ENCODE peak calls at places on chromosomes 4 and X, in nine cellular contexts. C is IMR-90, R is ovary, D is T-helper 17 cell, B is NCI-H774, O is Kasumi-1, U is WERI-Rb-1, M is RPMI8226, F is SK-N-SH. W is an unnamed sample.

GRCh38 chrX:24371391-24371972 is 11.0 kb downstream of the SUPT20HL1 start:
- DNase-seq in F (peak; percentile 69), B (peak; percentile 19), M (peak; percentile 54), C (peak; percentile 47), U (peak; percentile 65), R (peak; percentile 66), O (peak; percentile 36), D (peak; percentile 30), W (peak; percentile 64)

GRCh38 chr4:73166212-73166611 is 92.4 kb downstream of the ANKRD17 start:
- DNase-seq in O (no peak), B (no peak), F (no peak), C (no peak), M (no peak), D (no peak), U (no peak), R (no peak), W (no peak)

GRCh38 chrX:119512145-119512800 is 44.0 kb downstream of the SLC25A5 start:
- DNase-seq in B (peak; percentile 74), F (peak; percentile 80), C (peak; percentile 66), U (peak; percentile 75), M (peak; percentile 77), D (no peak), R (peak; percentile 21), O (peak; percentile 32), W (peak; percentile 75)

GRCh38 chrX:131792356-131792749 is 230.7 kb upstream of the STK26 start:
- DNase-seq in U (peak; percentile 90), R (peak; percentile 93), M (peak; percentile 97), B (peak; percentile 95), F (peak; percentile 63), D (no peak), O (no peak), C (peak; percentile 94), W (peak; percentile 42)

GRCh38 chr4:151043803-151044535 is 28.9 kb upstream of the LRBA start:
- DNase-seq in M (no peak), D (no peak), O (no peak), U (no peak), F (no peak), R (no peak), C (peak; percentile 36), B (no peak), W (peak; percentile 15)

GRCh38 chr4:63700569-63700968 is 708.7 kb downstream of the TECRL start:
- DNase-seq in R (no peak), D (no peak), B (no peak), U (no peak), O (no peak), M (no peak), F (no peak), C (no peak), W (no peak)

GRCh38 chr4:78588894-78589545 is 37.5 kb downstream of the ANXA3 start:
- DNase-seq in B (no peak), D (no peak), M (no peak), O (no peak), F (no peak), U (no peak), C (no peak), R (no peak), W (no peak)

GRCh38 chr4:140427104-140427918 is at the start of gene CLGN:
- DNase-seq in C (peak; percentile 44), B (peak; percentile 53), R (peak; percentile 41), M (peak; percentile 51), O (peak; percentile 87), D (peak; percentile 5), U (peak; percentile 96), F (peak; percentile 95), W (peak; percentile 81)

GRCh38 chrX:15790766-15791380 is 589 bp downstream of the ZRSR2 start:
- DNase-seq in F (peak; percentile 17), O (no peak), U (no peak), R (no peak), C (peak; percentile 6), D (no peak), M (no peak), B (no peak), W (peak; percentile 2)

GRCh38 chrX:5236096-5236495 is 992.6 kb downstream of the NLGN4X start:
- DNase-seq in R (no peak), F (peak; percentile 8), B (peak; percentile 3), D (no peak), M (no peak), O (no peak), U (peak; percentile 15), C (no peak), W (no peak)

GRCh38 chr4:56907009-56907408 is 691 bp upstream of the REST start:
- DNase-seq in M (no peak), F (peak; percentile 22), U (peak; percentile 16), R (no peak), O (peak; percentile 61), D (no peak), C (no peak), B (no peak), W (no peak)

GRCh38 chrX:37888010-37888409 is 40.6 kb upstream of the DYNLT3 start:
- DNase-seq in F (no peak), M (no peak), U (no peak), O (no peak), C (no peak), B (no peak), R (no peak), D (no peak), W (no peak)

GRCh38 chr4:155392486-155393184 is 15.9 kb upstream of the MAP9 start:
- DNase-seq in O (no peak), U (no peak), M (no peak), C (peak; percentile 84), F (no peak), B (no peak), R (no peak), D (no peak), W (peak; percentile 88)

GRCh38 chr4:78749972-78750727 is 26.0 kb upstream of the BMP2K start:
- DNase-seq in M (peak; percentile 47), F (no peak), C (no peak), O (peak; percentile 92), R (no peak), D (no peak), B (no peak), U (no peak), W (no peak)

GRCh38 chr4:8639021-8639420 is 46.5 kb downstream of the CPZ start:
- DNase-seq in M (peak; percentile 1), D (no peak), C (no peak), R (no peak), O (no peak), B (no peak), F (no peak), U (no peak), W (no peak)

GRCh38 chrX:77404318-77404878 is 42.8 kb upstream of the FGF16 start:
- DNase-seq in B (no peak), C (no peak), F (no peak), M (no peak), O (no peak), D (no peak), R (no peak), U (no peak), W (no peak)

GRCh38 chr4:94995684-94996394 is 238.1 kb downstream of the BMPR1B start:
- DNase-seq in O (no peak), B (no peak), F (no peak), D (no peak), U (no peak), R (no peak), M (no peak), C (peak; percentile 29), W (no peak)

GRCh38 chr4:124206779-124207605 is 505.5 kb downstream of the ANKRD50 start:
- DNase-seq in R (no peak), F (no peak), O (no peak), U (no peak), B (no peak), D (no peak), M (no peak), C (peak; percentile 46), W (peak; percentile 66)

GRCh38 chr4:74555231-74555630 is 110.3 kb downstream of the AREG start:
- DNase-seq in C (peak; percentile 69), B (no peak), D (no peak), U (no peak), R (no peak), F (no peak), O (no peak), M (no peak), W (no peak)

GRCh38 chr4:25536577-25537325 is 118.9 kb upstream of the SLC34A2 start:
- DNase-seq in B (no peak), M (no peak), U (no peak), O (no peak), D (no peak), F (no peak), R (no peak), C (no peak), W (no peak)

GRCh38 chrX:28586891-28587635 is at the start of gene IL1RAPL1:
- DNase-seq in B (no peak), D (no peak), F (no peak), O (no peak), M (no peak), C (peak; percentile 81), R (no peak), U (peak; percentile 8), W (no peak)

GRCh38 chr4:97987019-97987648 is 156.1 kb downstream of the STPG2 start:
- DNase-seq in R (no peak), U (no peak), M (peak; percentile 23), F (peak; percentile 41), D (no peak), O (peak; percentile 74), C (no peak), B (peak; percentile 0), W (peak; percentile 13)

GRCh38 chr4:108799335-108799734 is 36.5 kb upstream of the ETNPPL start:
- DNase-seq in C (no peak), B (no peak), O (no peak), M (no peak), F (no peak), U (no peak), R (no peak), D (no peak), W (no peak)

GRCh38 chr4:54484361-54484760 is 173.4 kb upstream of the KIT start:
- DNase-seq in D (no peak), M (peak; percentile 92), B (peak; percentile 81), C (no peak), F (no peak), R (no peak), O (no peak), U (no peak), W (no peak)

GRCh38 chrX:56813318-56813837 is 84.3 kb downstream of the NBDY start:
- DNase-seq in U (no peak), O (peak; percentile 64), C (peak; percentile 31), F (no peak), M (no peak), B (no peak), R (no peak), D (peak; percentile 24), W (peak; percentile 49)

GRCh38 chr4:150244600-150244999 is 166.4 kb downstream of the DCLK2 start:
- DNase-seq in R (no peak), O (no peak), M (no peak), B (no peak), U (no peak), D (no peak), C (peak; percentile 78), F (no peak), W (peak; percentile 45)

GRCh38 chr4:112516401-112517066 is 554 bp upstream of the NEUROG2 start:
- DNase-seq in B (no peak), U (peak; percentile 57), D (no peak), M (no peak), R (no peak), O (no peak), C (no peak), F (peak; percentile 81), W (peak; percentile 20)

GRCh38 chr4:184695178-184695896 is 38.6 kb downstream of the CENPU start:
- DNase-seq in O (no peak), B (no peak), C (peak; percentile 19), D (no peak), R (no peak), F (no peak), M (no peak), U (no peak), W (no peak)

GRCh38 chr4:38060829-38061431 is 100.7 kb downstream of the PTTG2 start:
- DNase-seq in U (no peak), D (no peak), F (peak; percentile 43), R (no peak), M (no peak), O (no peak), B (no peak), C (peak; percentile 62), W (no peak)

W was measured in ELR.